ENCODE peak calls at places on chromosomes 4 and X, in ten cellular contexts. O, I, E, S, M, Y, L, Q, H and T are unnamed samples.

GRCh38 chrX:136130931-136131843 is 16.1 kb upstream of the FHL1 start:
- DNase-seq in O (peak), H (peak), S (no peak), Y (no peak), L (no peak), Q (no peak), M (no peak), E (no peak), I (no peak), T (no peak)

GRCh38 chr4:109191216-109191615 is 111.2 kb downstream of the COL25A1 start:
- DNase-seq in H (no peak), I (no peak), M (no peak), Y (no peak), E (no peak), Q (no peak), L (no peak), S (no peak), O (no peak), T (no peak)

GRCh38 chrX:152989292-152989658 is 4.6 kb downstream of the PNMA5 start:
- DNase-seq in O (peak), H (no peak), S (no peak), M (no peak), Q (no peak), I (no peak), Y (no peak), E (no peak), L (no peak), T (no peak)

GRCh38 chrX:32520789-32521188 is 690.6 kb downstream of the DMD start:
- DNase-seq in H (no peak), Q (no peak), S (no peak), M (no peak), L (no peak), Y (no peak), I (no peak), O (no peak), E (no peak), T (no peak)

GRCh38 chr4:173731257-173731656 is 201.2 kb upstream of the HAND2 start:
- DNase-seq in E (no peak), Q (no peak), S (no peak), Y (no peak), I (no peak), M (no peak), H (no peak), O (no peak), L (no peak), T (no peak)

GRCh38 chr4:182343435-182343834 is 100.2 kb downstream of the TENM3 start:
- DNase-seq in E (no peak), S (no peak), Q (no peak), H (no peak), I (peak), O (no peak), M (no peak), L (no peak), Y (no peak), T (no peak)

GRCh38 chrX:26597981-26598380 is 382.0 kb downstream of the MAGEB5 start:
- DNase-seq in S (no peak), Q (no peak), O (no peak), H (no peak), Y (no peak), E (no peak), I (no peak), L (no peak), M (no peak), T (no peak)

GRCh38 chrX:103397707-103398106 is 21.4 kb downstream of the BEX3 start:
- DNase-seq in M (no peak), I (no peak), L (no peak), S (no peak), E (no peak), Q (no peak), H (no peak), Y (no peak), O (no peak), T (no peak)

GRCh38 chr4:145279122-145279960 is 99.0 kb upstream of the OTUD4 start:
- DNase-seq in L (no peak), M (no peak), Y (no peak), Q (no peak), S (no peak), H (peak), E (no peak), O (peak), I (no peak), T (no peak)

GRCh38 chr4:157291071-157291470 is 70.5 kb downstream of the GRIA2 start:
- DNase-seq in L (no peak), O (no peak), Y (no peak), I (peak), H (no peak), M (no peak), S (no peak), E (no peak), Q (no peak), T (no peak)

GRCh38 chr4:189022441-189023035 is 883.3 kb downstream of the TRIML1 start:
- DNase-seq in I (no peak), E (no peak), M (no peak), O (peak), Q (no peak), Y (no peak), H (peak), L (no peak), S (no peak), T (no peak)

GRCh38 chr4:91620952-91621351 is 682.8 kb upstream of the GRID2 start:
- DNase-seq in H (no peak), O (no peak), Q (no peak), L (no peak), Y (no peak), I (no peak), E (no peak), S (no peak), M (no peak), T (no peak)

GRCh38 chr4:23745377-23745776 is 144.5 kb downstream of the PPARGC1A start:
- DNase-seq in E (no peak), O (no peak), L (no peak), S (no peak), M (no peak), H (no peak), Y (no peak), I (no peak), Q (no peak), T (no peak)

GRCh38 chrX:109270580-109271484 is 211.1 kb downstream of the GUCY2F start:
- DNase-seq in I (no peak), Y (no peak), M (no peak), O (peak), E (no peak), Q (no peak), S (peak), L (peak), H (no peak), T (no peak)

GRCh38 chr4:184860018-184860530 is 34.3 kb upstream of the ACSL1 start:
- DNase-seq in S (no peak), Y (no peak), O (no peak), L (no peak), H (no peak), I (no peak), Q (no peak), M (no peak), E (no peak), T (no peak)

GRCh38 chrX:2484721-2485459 is 15.9 kb downstream of the DHRSX start:
- DNase-seq in H (no peak), E (peak), Y (no peak), I (peak), Q (peak), L (no peak), O (peak), S (no peak), M (no peak), T (no peak)

GRCh38 chr4:151239608-151240007 is 37.4 kb upstream of the PRSS48 start:
- DNase-seq in E (no peak), I (no peak), M (no peak), L (no peak), Q (no peak), H (no peak), Y (no peak), S (no peak), O (no peak), T (no peak)

GRCh38 chr4:169254546-169254983 is 16.2 kb downstream of the SH3RF1 start:
- DNase-seq in Y (no peak), Q (peak), O (peak), H (peak), S (no peak), L (no peak), M (no peak), E (no peak), I (no peak), T (no peak)

GRCh38 chr4:56799824-56800756 is 21.4 kb downstream of the SPINK2 start:
- DNase-seq in S (peak), E (peak), M (peak), H (peak), L (peak), I (peak), O (peak), Q (peak), Y (peak), T (peak)

GRCh38 chrX:114959729-114960128 is 57.7 kb downstream of the IL13RA2 start:
- DNase-seq in L (no peak), Y (no peak), O (peak), H (no peak), I (peak), E (no peak), Q (no peak), S (no peak), M (no peak), T (no peak)

GRCh38 chrX:67596839-67597790 is 53.3 kb downstream of the AR start:
- DNase-seq in Q (no peak), Y (no peak), E (no peak), M (no peak), L (no peak), H (no peak), S (no peak), I (no peak), O (no peak), T (no peak)

GRCh38 chr4:18343581-18343980 is 322.0 kb upstream of the LCORL start:
- DNase-seq in O (no peak), M (no peak), I (no peak), H (no peak), L (no peak), E (no peak), S (no peak), Q (no peak), Y (no peak), T (no peak)

DNA sequence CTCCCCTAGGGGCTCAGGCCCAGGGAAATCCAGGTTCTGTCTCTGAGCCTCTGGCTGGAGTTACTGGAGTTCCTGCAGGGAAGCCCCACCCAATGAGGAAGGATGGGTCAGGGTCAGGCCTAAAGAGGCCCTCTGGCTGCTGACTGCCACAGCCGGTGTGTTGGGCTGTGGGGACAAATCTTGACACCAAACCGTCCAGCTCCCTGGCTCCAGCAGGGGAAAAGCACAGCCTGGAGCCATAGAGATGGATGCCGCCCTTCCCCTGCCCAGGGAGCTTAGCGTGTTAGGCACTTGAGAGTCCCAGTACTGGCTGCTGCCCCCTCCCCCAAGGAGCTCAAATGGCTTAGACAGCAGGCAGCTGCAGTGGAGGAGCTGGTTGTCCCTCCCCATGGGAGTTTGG is 321.3 kb upstream of the LCORL start:
- DNase-seq in S (no peak), Y (no peak), L (no peak), H (no peak), M (peak), Q (no peak), I (no peak), E (no peak), O (no peak), T (no peak)
- TF ChIP-seq CTCF in S (no peak), Y (no peak), L (no peak), H (no peak), M (no peak), Q (no peak), I (no peak), E (no peak), O (no peak), T (no peak)

GRCh38 chr4:37160653-37161052 is 83.9 kb upstream of the NWD2 start:
- DNase-seq in L (no peak), E (no peak), O (no peak), H (no peak), Y (no peak), M (no peak), Q (no peak), S (no peak), I (no peak), T (no peak)

GRCh38 chr4:37157403-37158167 is 87.0 kb upstream of the NWD2 start:
- DNase-seq in Q (no peak), M (no peak), I (peak), L (no peak), O (no peak), S (no peak), E (no peak), Y (no peak), H (no peak), T (peak)
- TF ChIP-seq CTCF in Q (no peak), M (no peak), I (peak), L (no peak), O (no peak), S (no peak), E (peak), Y (no peak), H (no peak), T (no peak)

GRCh38 chr4:54657556-54658313 is at the start of gene KIT:
- DNase-seq in O (no peak), H (no peak), E (peak), Y (peak), I (peak), Q (no peak), M (no peak), L (peak), S (peak), T (peak)
- TF ChIP-seq CTCF in O (no peak), H (no peak), E (no peak), Y (no peak), I (no peak), Q (no peak), M (no peak), L (no peak), S (no peak), T (no peak)

GRCh38 chrX:24412637-24413363 is 52.3 kb upstream of the PDK3 start:
- DNase-seq in E (no peak), Q (no peak), M (no peak), L (no peak), H (no peak), I (no peak), Y (no peak), O (no peak), S (no peak), T (no peak)

GRCh38 chrX:24415921-24416320 is 49.2 kb upstream of the PDK3 start:
- DNase-seq in Q (no peak), O (no peak), S (no peak), H (no peak), L (no peak), E (no peak), Y (no peak), I (no peak), M (no peak), T (no peak)

GRCh38 chrX:24405959-24406358 is 45.5 kb downstream of the SUPT20HL1 start:
- DNase-seq in Y (no peak), S (no peak), Q (no peak), H (no peak), L (no peak), I (no peak), M (no peak), O (no peak), E (no peak), T (no peak)

GRCh38 chrX:24410514-24411189 is 50.2 kb downstream of the SUPT20HL1 start:
- DNase-seq in O (no peak), Y (no peak), L (no peak), E (no peak), H (no peak), I (no peak), M (no peak), Q (no peak), S (no peak), T (no peak)
- TF ChIP-seq CTCF in O (no peak), Y (no peak), L (no peak), E (no peak), H (no peak), I (no peak), M (no peak), Q (no peak), S (no peak), T (no peak)

DNA sequence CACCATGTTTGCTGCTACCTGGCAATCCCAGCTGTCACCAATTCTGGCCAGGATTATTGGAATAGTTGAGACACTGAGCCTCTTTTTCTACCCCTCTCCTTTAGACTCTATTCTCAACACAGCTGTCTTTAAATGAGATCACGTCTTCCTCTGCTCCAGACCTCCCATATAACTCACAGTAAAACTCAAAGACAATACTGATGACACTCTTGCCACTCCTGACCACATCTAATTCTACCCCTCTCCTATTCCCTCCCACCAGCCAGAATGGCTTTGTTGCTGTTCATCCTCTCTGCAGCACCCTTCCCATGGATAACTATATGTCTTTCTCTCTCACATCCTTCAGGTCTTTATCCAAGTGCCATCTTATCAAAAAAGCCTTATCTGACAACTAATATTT is 188.6 kb upstream of the IL15 start:
- DNase-seq in H (no peak), Q (no peak), M (no peak), O (no peak), I (no peak), S (no peak), L (no peak), E (no peak), Y (no peak), T (no peak)
- TF ChIP-seq CTCF in H (no peak), Q (no peak), M (no peak), O (no peak), I (no peak), S (no peak), L (no peak), E (no peak), Y (no peak), T (no peak)

GRCh38 chrX:10926404-10926803 is 184.7 kb upstream of the HCCS start:
- DNase-seq in Q (no peak), I (no peak), Y (no peak), H (no peak), M (no peak), E (no peak), O (peak), S (no peak), L (no peak), T (no peak)
- TF ChIP-seq CTCF in Q (no peak), I (no peak), Y (no peak), H (no peak), M (no peak), E (no peak), O (no peak), S (no peak), L (no peak), T (no peak)

GRCh38 chr4:40046311-40046980 is 10.2 kb upstream of the N4BP2 start:
- DNase-seq in S (peak), O (peak), M (no peak), Y (no peak), H (no peak), Q (peak), E (no peak), I (no peak), L (peak), T (no peak)
- TF ChIP-seq CTCF in S (no peak), O (peak), M (no peak), Y (no peak), H (peak), Q (no peak), E (no peak), I (no peak), L (no peak), T (no peak)

GRCh38 chr4:120228086-120228485 is 161.4 kb upstream of the MAD2L1 start:
- DNase-seq in I (no peak), Q (no peak), O (peak), H (no peak), M (no peak), E (no peak), L (no peak), Y (no peak), S (no peak), T (no peak)
- TF ChIP-seq CTCF in I (no peak), Q (no peak), O (no peak), H (no peak), M (no peak), E (no peak), L (no peak), Y (no peak), S (no peak), T (no peak)

GRCh38 chrX:151746502-151746901 is 12.0 kb downstream of the CNGA2 start:
- DNase-seq in M (no peak), I (no peak), L (no peak), E (no peak), Y (no peak), O (no peak), S (no peak), H (no peak), Q (no peak), T (no peak)

GRCh38 chrX:151743651-151744470 is 9.3 kb downstream of the CNGA2 start:
- DNase-seq in L (no peak), M (no peak), Q (no peak), Y (no peak), E (no peak), H (no peak), S (no peak), O (no peak), I (no peak), T (no peak)

GRCh38 chrX:151742311-151742710 is 7.8 kb downstream of the CNGA2 start:
- DNase-seq in L (no peak), Q (no peak), O (no peak), S (no peak), E (no peak), I (no peak), H (no peak), M (no peak), Y (no peak), T (no peak)

GRCh38 chrX:151741606-151742005 is 7.1 kb downstream of the CNGA2 start:
- DNase-seq in H (no peak), E (no peak), Q (no peak), Y (no peak), L (no peak), I (no peak), S (no peak), M (no peak), O (no peak), T (no peak)

DNA sequence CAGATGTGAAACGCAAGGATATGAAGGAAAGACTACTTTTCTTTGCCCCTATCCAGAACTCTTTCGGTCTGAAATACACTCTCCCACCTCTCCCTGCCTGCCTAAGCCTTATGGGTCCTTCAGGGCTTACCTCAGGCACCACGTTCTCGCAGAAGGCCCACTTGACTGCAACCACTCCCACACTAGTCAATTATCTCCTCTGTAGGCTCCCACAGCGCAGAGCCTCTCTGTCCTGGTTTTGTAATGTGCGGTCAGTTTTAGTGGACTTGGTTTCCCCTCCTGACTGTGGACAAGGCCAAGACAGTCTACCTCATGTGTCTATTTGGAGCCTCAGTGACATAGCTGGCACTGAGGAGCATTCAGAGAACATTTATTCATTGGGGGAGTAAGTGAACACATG is 11.1 kb downstream of the CNGA2 start:
- DNase-seq in S (no peak), O (no peak), Y (no peak), E (no peak), M (no peak), H (no peak), I (no peak), L (no peak), Q (no peak), T (no peak)
- TF ChIP-seq CTCF in S (no peak), O (no peak), Y (no peak), E (no peak), M (no peak), H (no peak), I (no peak), L (no peak), Q (no peak), T (no peak)